ENCODE peak calls at places on chromosome 9, in six cellular contexts. G is ovary; L is NCI-H1105 treated with DMSO at 0.1 percent for 48 hours; P is sigmoid colon; S is HepG2; J is activated naive CD8-positive, alpha-beta T cell treated with anti-CD3 and anti-CD28 coated beads for 36 hours. M is an unnamed sample.

GRCh38 chr9:94014845-94015244 is 59.7 kb upstream of the BARX1 start:
- DNase-seq in J (no peak), P (no peak), S (no peak), G (no peak), L (peak; percentile 83), M (no peak)

GRCh38 chr9:115595951-115596742 is 478.2 kb upstream of the TNC start:
- DNase-seq in G (no peak), L (peak; percentile 65), S (no peak), P (no peak), J (no peak), M (no peak)

GRCh38 chr9:121609845-121610637 is 41.4 kb upstream of the DAB2IP start:
- DNase-seq in G (peak; percentile 47), S (peak; percentile 93), L (no peak), P (peak; percentile 88), J (no peak), M (no peak)

GRCh38 chr9:127021664-127022337 is 100.6 kb downstream of the ANGPTL2 start:
- DNase-seq in P (peak; percentile 98), L (no peak), J (no peak), G (peak; percentile 92), S (no peak), M (peak; percentile 35)

GRCh38 chr9:127057970-127058644 is 64.3 kb downstream of the ANGPTL2 start:
- DNase-seq in S (no peak), P (no peak), L (no peak), G (no peak), J (no peak), M (no peak)

GRCh38 chr9:89743216-89743575 is 138.4 kb downstream of the GADD45G start:
- DNase-seq in G (no peak), P (no peak), L (no peak), S (no peak), J (peak; percentile 45), M (no peak)

GRCh38 chr9:108869092-108869725 is 7.1 kb downstream of the ACTL7A start:
- DNase-seq in G (no peak), P (no peak), S (peak; percentile 97), J (no peak), L (no peak), M (no peak)

GRCh38 chr9:33785914-33786313 is 9.4 kb upstream of the PRSS3 start:
- DNase-seq in S (peak; percentile 60), J (no peak), P (no peak), L (no peak), G (no peak), M (no peak)

GRCh38 chr9:3597792-3598191 is 72.0 kb upstream of the RFX3 start:
- DNase-seq in S (no peak), G (no peak), L (no peak), P (no peak), J (no peak), M (no peak)

GRCh38 chr9:92686954-92687353 is 17.0 kb upstream of the IPPK start:
- DNase-seq in S (peak; percentile 45), J (no peak), P (no peak), G (no peak), L (no peak), M (no peak)

GRCh38 chr9:127905788-127906191 is 6.4 kb upstream of the ST6GALNAC6 start:
- DNase-seq in J (peak; percentile 74), S (no peak), L (no peak), G (peak; percentile 45), P (no peak), M (no peak)

GRCh38 chr9:17578911-17579793 is at the start of gene SH3GL2:
- DNase-seq in J (peak; percentile 26), S (no peak), G (peak; percentile 43), L (peak; percentile 90), P (no peak), M (peak; percentile 58)

GRCh38 chr9:14251146-14252071 is 62.5 kb downstream of the NFIB start:
- DNase-seq in L (peak; percentile 88), P (peak; percentile 88), S (peak; percentile 50), G (peak; percentile 69), J (no peak), M (no peak)

GRCh38 chr9:36151306-36152210 is 15.0 kb downstream of the GLIPR2 start:
- DNase-seq in S (no peak), J (peak; percentile 86), L (no peak), G (no peak), P (peak; percentile 79), M (no peak)

M was measured in D721Med.